ENCODE peak calls at places on chromosomes 16 and 17, in six cellular contexts. U is NAMALWA, D is memory B cell, P is left cardiac atrium, N is posterior vena cava, E is A673. W is an unnamed sample.

GRCh38 chr17:62966426-62967110 is 533 bp downstream of the TANC2 start:
- DNase-seq in U (peak), N (no peak), E (peak), D (no peak), P (peak), W (no peak)

GRCh38 chr17:74296548-74296936 is 22.5 kb downstream of the DNAI2 start:
- DNase-seq in D (no peak), N (no peak), P (peak), U (peak), E (peak), W (peak)

GRCh38 chr16:10547708-10548107 is 32.7 kb downstream of the EMP2 start:
- DNase-seq in E (no peak), U (no peak), D (no peak), N (no peak), P (no peak), W (no peak)

GRCh38 chr16:19913306-19913717 is 28.7 kb upstream of the GPRC5B start:
- DNase-seq in D (no peak), P (no peak), U (no peak), N (no peak), E (no peak), W (no peak)

GRCh38 chr17:78375401-78376079 is 2.9 kb upstream of the PGS1 start:
- DNase-seq in D (no peak), E (no peak), N (peak), P (peak), U (no peak), W (no peak)

GRCh38 chr17:41919165-41919817 is 540 bp upstream of the ACLY start:
- DNase-seq in N (peak), E (no peak), U (no peak), P (no peak), D (no peak), W (no peak)

GRCh38 chr17:54426287-54426886 is 474.3 kb upstream of the TOM1L1 start:
- DNase-seq in N (no peak), U (peak), E (peak), P (no peak), D (no peak), W (no peak)

GRCh38 chr16:55759983-55760664 is 72.8 kb downstream of the CES1 start:
- DNase-seq in E (no peak), P (no peak), N (no peak), U (no peak), D (no peak), W (no peak)

GRCh38 chr17:81160306-81160705 is 5.0 kb upstream of the PVALEF start:
- DNase-seq in P (peak), U (no peak), N (peak), D (no peak), E (no peak), W (no peak)

GRCh38 chr17:3986270-3986938 is 22.2 kb upstream of the ATP2A3 start:
- DNase-seq in D (no peak), P (no peak), N (peak), U (peak), E (no peak), W (no peak)

GRCh38 chr17:6936370-6937028 is 59.4 kb upstream of the ALOX12 start:
- DNase-seq in E (peak), U (no peak), N (no peak), P (peak), D (peak), W (peak)

GRCh38 chr16:73048292-73049050 is 543 bp upstream of the ZFHX3 start:
- DNase-seq in E (peak), U (no peak), N (peak), P (peak), D (no peak), W (peak)

GRCh38 chr16:27450836-27451341 is 48.9 kb downstream of the IL21R start:
- DNase-seq in U (peak), D (no peak), P (no peak), E (no peak), N (no peak), W (no peak)

GRCh38 chr16:27503662-27504061 is 46.1 kb downstream of the GTF3C1 start:
- DNase-seq in E (no peak), N (no peak), D (no peak), P (no peak), U (no peak), W (no peak)

GRCh38 chr16:1980026-1980769 is 1.1 kb downstream of the NOXO1 start:
- DNase-seq in N (no peak), D (no peak), P (no peak), E (no peak), U (no peak), W (no peak)

GRCh38 chr17:37744633-37744927 is 279 bp downstream of the HNF1B start:
- DNase-seq in E (no peak), N (no peak), P (no peak), U (no peak), D (no peak), W (no peak)

GRCh38 chr16:70738083-70738977 is 52.5 kb upstream of the MTSS2 start:
- DNase-seq in P (peak), U (peak), N (no peak), E (no peak), D (no peak), W (peak)

GRCh38 chr16:53744449-53744848 is 40.5 kb downstream of the FTO start:
- DNase-seq in P (no peak), D (no peak), U (no peak), E (peak), N (no peak), W (peak)

GRCh38 chr17:15381707-15382106 is 40.3 kb upstream of the TEKT3 start:
- DNase-seq in D (no peak), E (no peak), N (no peak), U (no peak), P (no peak), W (no peak)

GRCh38 chr17:78240012-78240655 is 8.7 kb downstream of the TMEM235 start:
- DNase-seq in U (no peak), E (no peak), P (no peak), D (no peak), N (no peak), W (no peak)

GRCh38 chr17:21252289-21252874 is 828 bp downstream of the NATD1 start:
- DNase-seq in D (peak), E (no peak), P (no peak), N (no peak), U (no peak), W (no peak)

GRCh38 chr16:85912271-85912974 is 13.5 kb downstream of the IRF8 start:
- DNase-seq in P (no peak), U (no peak), E (peak), D (no peak), N (peak), W (no peak)

GRCh38 chr17:58388302-58389190 is 28.8 kb downstream of the RNF43 start:
- DNase-seq in N (no peak), D (no peak), P (no peak), U (no peak), E (peak), W (no peak)

GRCh38 chr16:10688291-10688690 is 6.4 kb downstream of the TEKT5 start:
- DNase-seq in E (no peak), U (no peak), D (no peak), N (no peak), P (no peak), W (no peak)

GRCh38 chr17:39643271-39643670 is 6.3 kb downstream of the STARD3 start:
- DNase-seq in E (no peak), P (no peak), D (no peak), U (no peak), N (no peak), W (peak)

GRCh38 chr17:78132086-78132676 is 1.6 kb downstream of the TMC8 start:
- DNase-seq in P (peak), U (peak), D (peak), N (no peak), E (no peak), W (no peak)

GRCh38 chr16:57240872-57241271 is 4.2 kb upstream of the ARL2BP start:
- DNase-seq in E (no peak), P (no peak), D (no peak), N (no peak), U (peak), W (no peak)

GRCh38 chr17:67487506-67487905 is 110.4 kb downstream of the PITPNC1 start:
- DNase-seq in U (no peak), E (no peak), N (no peak), D (no peak), P (no peak), W (no peak)

W was measured in A172.